ENCODE peak calls at places on chromosomes 13 and 19, in eight cellular contexts. Q, E, P, J, T, F, S and Y are unnamed samples.

GRCh38 chr13:46535822-46536221 is 17.1 kb upstream of the LRCH1 start:
- DNase-seq in J (peak), F (no peak), Q (no peak), E (no peak), T (no peak), P (no peak), S (no peak), Y (no peak)

GRCh38 chr19:17125728-17126677 is 50.4 kb downstream of the MYO9B start:
- DNase-seq in S (peak), T (no peak), F (peak), E (peak), Q (no peak), P (no peak), J (no peak), Y (no peak)

GRCh38 chr19:49953376-49953775 is 7.6 kb downstream of the SIGLEC11 start:
- DNase-seq in S (no peak), F (no peak), P (no peak), J (no peak), E (no peak), T (no peak), Q (no peak), Y (no peak)

GRCh38 chr13:42328672-42329071 is 56.7 kb downstream of the AKAP11 start:
- DNase-seq in T (no peak), F (no peak), E (no peak), S (no peak), Q (no peak), J (no peak), P (no peak), Y (no peak)

GRCh38 chr19:55578031-55578760 is 2.5 kb downstream of the ZNF579 start:
- DNase-seq in T (no peak), E (no peak), Q (no peak), J (no peak), S (no peak), P (no peak), F (no peak), Y (no peak)

GRCh38 chr13:41156611-41157010 is 24.0 kb upstream of the KBTBD6 start:
- DNase-seq in E (no peak), S (no peak), F (no peak), P (no peak), Q (no peak), T (no peak), J (no peak), Y (no peak)

GRCh38 chr19:39502640-39503417 is 4.1 kb downstream of the DLL3 start:
- DNase-seq in J (peak), S (peak), F (no peak), Q (peak), E (peak), T (no peak), P (no peak), Y (peak)

GRCh38 chr19:48490980-48491792 is 20.4 kb downstream of the LMTK3 start:
- DNase-seq in F (no peak), S (peak), J (no peak), E (no peak), P (no peak), T (no peak), Q (peak), Y (peak)

GRCh38 chr19:35206379-35206778 is 22.2 kb downstream of the FAM187B start:
- DNase-seq in F (no peak), Q (no peak), E (no peak), T (no peak), P (no peak), J (no peak), S (no peak), Y (no peak)

GRCh38 chr19:16207490-16208025 is 9.8 kb downstream of the AP1M1 start:
- DNase-seq in T (no peak), Q (no peak), J (no peak), F (no peak), S (peak), E (no peak), P (no peak), Y (no peak)

GRCh38 chr19:53102701-53103140 is 501 bp downstream of the ZNF160 start:
- DNase-seq in F (peak), T (no peak), J (no peak), Q (peak), E (peak), P (peak), S (peak), Y (peak)

GRCh38 chr13:45120967-45121366 is 657 bp downstream of the GTF2F2 start:
- DNase-seq in J (no peak), E (no peak), Q (no peak), F (no peak), S (no peak), T (no peak), P (no peak), Y (no peak)

GRCh38 chr13:108158746-108159145 is 56.6 kb downstream of the LIG4 start:
- DNase-seq in F (no peak), P (no peak), T (no peak), S (no peak), J (no peak), Q (no peak), E (no peak), Y (no peak)

GRCh38 chr13:72565893-72566292 is 161.5 kb downstream of the MZT1 start:
- DNase-seq in Q (peak), P (peak), F (no peak), T (no peak), S (no peak), E (no peak), J (peak), Y (no peak)

GRCh38 chr19:34325181-34325580 is 39.8 kb upstream of the GPI start:
- DNase-seq in T (no peak), J (no peak), S (no peak), F (no peak), E (no peak), Q (no peak), P (no peak), Y (no peak)

GRCh38 chr13:83895994-83896580 is 13.8 kb upstream of the SLITRK1 start:
- DNase-seq in P (peak), F (no peak), S (no peak), T (no peak), E (no peak), J (peak), Q (no peak), Y (no peak)

GRCh38 chr13:44331912-44332840 is 41.4 kb upstream of the SERP2 start:
- DNase-seq in F (peak), P (no peak), J (no peak), S (no peak), E (peak), T (no peak), Q (peak), Y (no peak)

GRCh38 chr13:44231786-44232516 is 141.7 kb upstream of the SERP2 start:
- DNase-seq in Q (no peak), E (peak), F (peak), T (no peak), S (peak), J (peak), P (peak), Y (peak)

GRCh38 chr19:14369399-14370168 is 11.7 kb upstream of the ADGRE5 start:
- DNase-seq in P (no peak), J (no peak), E (no peak), T (no peak), F (peak), S (no peak), Q (peak), Y (no peak)

GRCh38 chr13:111219306-111219705 is 101.1 kb upstream of the TEX29 start:
- DNase-seq in Q (no peak), F (peak), S (no peak), P (peak), T (no peak), J (no peak), E (no peak), Y (no peak)

GRCh38 chr13:22926176-22927007 is 254.4 kb upstream of the SGCG start:
- DNase-seq in F (no peak), Q (peak), T (no peak), E (peak), P (no peak), S (peak), J (peak), Y (no peak)

GRCh38 chr13:48110930-48111721 is 16.2 kb upstream of the MED4 start:
- DNase-seq in S (no peak), T (no peak), Q (no peak), P (no peak), J (no peak), F (peak), E (peak), Y (peak)

GRCh38 chr13:26047040-26047439 is 4.8 kb downstream of the SHISA2 start:
- DNase-seq in S (no peak), F (no peak), J (no peak), T (no peak), Q (no peak), E (no peak), P (no peak), Y (no peak)

GRCh38 chr19:1259206-1259872 is 9.8 kb upstream of the CIRBP start:
- DNase-seq in P (peak), F (no peak), E (peak), Q (no peak), J (peak), S (peak), T (no peak), Y (peak)

GRCh38 chr19:47444388-47444821 is 25.1 kb upstream of the MEIS3 start:
- DNase-seq in F (no peak), P (no peak), S (no peak), J (no peak), E (no peak), Q (peak), T (no peak), Y (no peak)

GRCh38 chr13:44270153-44270552 is 103.5 kb upstream of the SERP2 start:
- DNase-seq in F (no peak), S (no peak), T (no peak), Q (no peak), P (no peak), J (no peak), E (no peak), Y (no peak)

GRCh38 chr13:85265296-85265695 is 533.9 kb downstream of the SLITRK6 start:
- DNase-seq in Q (no peak), J (peak), E (no peak), P (no peak), F (no peak), S (no peak), T (no peak), Y (no peak)

GRCh38 chr19:12140545-12141404 is 625 bp upstream of the ZNF20 start:
- DNase-seq in E (peak), T (peak), P (peak), Q (peak), F (peak), J (peak), S (peak), Y (peak)

GRCh38 chr19:12141405-12141736 is 1.2 kb upstream of the ZNF20 start:
- DNase-seq in F (no peak), J (no peak), Q (no peak), S (no peak), P (no peak), T (no peak), E (no peak), Y (no peak)

GRCh38 chr19:12139309-12139708 is 841 bp downstream of the ZNF20 start:
- DNase-seq in P (no peak), J (no peak), S (no peak), E (no peak), T (no peak), F (no peak), Q (no peak), Y (no peak)

GRCh38 chr19:12139885-12140544 is at the start of gene ZNF20:
- DNase-seq in P (peak), F (peak), E (peak), Q (peak), J (peak), S (peak), T (peak), Y (peak)

DNA sequence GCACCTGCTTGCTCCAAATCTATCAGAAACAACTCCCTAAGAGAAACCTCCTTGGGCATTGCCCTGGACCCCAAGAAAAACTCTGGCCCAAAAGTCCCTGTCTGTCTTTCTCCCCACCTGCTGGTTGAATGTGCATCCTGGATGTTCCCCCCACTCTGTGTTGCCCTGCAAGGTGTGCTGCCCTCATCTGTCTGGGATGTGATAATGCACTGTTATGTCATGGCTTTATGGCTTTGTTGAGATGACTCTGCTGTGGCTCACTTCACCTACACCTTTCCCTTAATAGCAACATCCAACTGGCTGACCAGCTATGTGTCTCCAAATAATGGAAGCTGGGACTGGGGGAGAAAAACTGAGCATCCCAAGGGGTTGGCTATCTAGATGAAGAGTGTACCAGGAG is 2.6 kb downstream of the ZNF20 start:
- DNase-seq in E (no peak), Q (no peak), T (no peak), P (peak), F (no peak), J (no peak), S (no peak), Y (no peak)
- TF ChIP-seq CTCF in E (peak), Q (no peak), T (no peak), P (peak), F (no peak), J (peak), S (peak), Y (no peak)

DNA sequence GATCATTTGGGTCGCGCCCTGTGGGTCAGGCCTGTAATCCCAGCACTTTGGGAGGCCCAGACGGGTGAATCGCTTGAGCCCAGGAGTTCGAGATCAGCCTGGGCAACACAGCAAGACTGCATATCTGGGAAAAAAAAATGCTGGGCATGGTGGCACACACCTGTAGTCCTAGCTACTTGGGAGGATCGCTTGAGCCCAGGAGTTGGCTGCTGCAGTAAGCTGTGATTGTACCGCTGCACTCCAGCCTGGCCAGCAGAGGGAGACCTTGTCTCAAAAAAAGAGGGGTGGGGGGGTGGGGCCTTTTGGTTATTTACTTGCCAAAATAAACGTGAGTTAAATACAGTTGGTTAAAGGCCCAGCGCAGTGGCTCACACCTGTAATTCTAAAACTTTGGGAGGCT is 9.8 kb upstream of the ZNF544 start:
- DNase-seq in T (no peak), Q (peak), E (no peak), J (no peak), P (no peak), S (no peak), F (no peak), Y (no peak)
- TF ChIP-seq CTCF in T (no peak), Q (peak), E (peak), J (no peak), P (peak), S (peak), F (no peak), Y (no peak)

DNA sequence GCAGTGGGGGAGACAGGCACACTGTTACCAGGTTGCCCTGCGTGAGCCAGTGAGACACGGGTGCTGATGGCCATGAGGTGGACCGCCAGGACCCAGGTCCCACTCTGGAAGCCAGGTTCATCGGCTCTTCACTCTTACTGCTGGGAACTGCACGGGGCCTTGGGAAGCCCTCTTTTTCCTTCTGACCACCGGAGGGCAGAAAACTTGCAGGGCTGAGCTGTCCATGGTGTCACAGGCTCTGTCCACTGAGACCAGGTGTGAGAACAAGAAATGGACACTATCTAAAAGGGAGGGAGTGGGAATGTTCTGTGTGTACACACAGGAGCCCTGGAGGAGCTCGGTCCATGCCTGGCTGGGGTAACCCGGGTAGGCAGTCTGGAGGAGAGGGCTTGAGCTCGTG is 93.4 kb downstream of the UQCRFS1 start:
- DNase-seq in T (no peak), S (no peak), Q (peak), J (no peak), E (no peak), P (peak), F (no peak), Y (peak)
- TF ChIP-seq CTCF in T (no peak), S (peak), Q (peak), J (no peak), E (peak), P (peak), F (no peak), Y (peak)

DNA sequence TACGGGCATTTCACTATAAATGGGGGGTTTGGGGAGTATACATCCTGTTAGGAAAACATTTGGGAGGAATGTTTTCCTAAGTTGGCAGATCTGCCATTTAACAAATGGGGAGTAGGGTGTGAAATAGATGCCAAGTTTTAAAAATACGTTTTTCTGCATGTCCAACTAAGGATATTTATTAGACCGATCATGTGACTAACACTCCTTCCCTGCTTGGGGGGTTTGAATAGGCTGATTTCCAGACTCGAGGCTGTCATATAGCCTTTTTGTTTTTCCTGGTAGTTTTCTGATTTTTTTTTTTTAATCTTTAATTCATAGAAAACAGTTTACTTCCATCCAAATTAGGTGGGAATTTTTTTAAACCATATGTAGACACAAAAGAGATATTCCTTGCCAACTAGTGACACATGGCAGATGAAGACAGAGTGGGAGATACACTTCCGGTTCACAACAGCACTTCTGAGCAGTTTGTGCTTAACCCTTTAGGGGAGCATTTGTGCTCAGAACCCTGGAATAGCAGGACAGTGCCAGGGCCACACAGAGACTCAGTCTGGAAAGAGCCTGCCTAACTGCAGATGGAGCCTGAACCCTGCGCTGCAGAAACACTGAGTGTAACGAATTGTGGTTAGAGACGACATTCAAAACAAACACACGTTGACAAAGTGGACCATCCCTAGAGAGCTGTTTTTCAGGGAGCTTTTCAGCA is 5.6 kb upstream of the GATAD2A start:
- DNase-seq in F (no peak), E (no peak), T (no peak), S (no peak), Q (no peak), J (no peak), P (no peak), Y (no peak)
- TF ChIP-seq CTCF in F (no peak), E (no peak), T (no peak), S (no peak), Q (no peak), J (no peak), P (no peak), Y (no peak)

DNA sequence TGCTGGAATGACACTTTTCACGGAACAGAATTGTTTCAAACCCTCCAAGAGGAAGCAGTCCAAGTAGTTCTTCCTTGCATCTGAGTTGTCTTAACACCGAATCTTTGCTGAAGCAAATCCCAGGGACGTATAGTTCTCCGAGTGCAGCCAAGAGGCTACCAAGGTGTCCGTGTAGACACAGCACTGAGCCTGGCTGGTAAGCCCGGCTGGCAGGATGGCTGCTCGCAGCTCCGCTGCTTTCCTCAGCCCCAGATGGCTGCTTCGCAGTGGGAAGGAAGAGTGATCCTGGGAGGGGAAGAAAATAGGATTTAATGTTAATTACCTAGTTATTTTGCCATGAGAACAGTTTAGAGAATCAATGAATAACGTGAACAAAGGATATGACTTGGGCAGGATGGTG is 104.9 kb downstream of the SLC7A1 start:
- DNase-seq in J (no peak), Q (no peak), E (no peak), F (no peak), P (no peak), T (no peak), S (no peak), Y (no peak)
- TF ChIP-seq CTCF in J (no peak), Q (no peak), E (no peak), F (no peak), P (no peak), T (no peak), S (no peak), Y (no peak)

GRCh38 chr13:27283906-27284523 is 13.4 kb downstream of the RASL11A start:
- DNase-seq in S (no peak), F (no peak), E (no peak), T (no peak), P (peak), J (no peak), Q (no peak), Y (peak)
- TF ChIP-seq CTCF in S (peak), F (peak), E (peak), T (no peak), P (peak), J (peak), Q (peak), Y (no peak)

GRCh38 chr19:13151605-13152355 is 1.6 kb downstream of the IER2 start:
- DNase-seq in P (peak), F (peak), T (peak), J (peak), E (peak), S (peak), Q (peak), Y (peak)
- TF ChIP-seq CTCF in P (peak), F (no peak), T (no peak), J (peak), E (no peak), S (peak), Q (no peak), Y (no peak)

DNA sequence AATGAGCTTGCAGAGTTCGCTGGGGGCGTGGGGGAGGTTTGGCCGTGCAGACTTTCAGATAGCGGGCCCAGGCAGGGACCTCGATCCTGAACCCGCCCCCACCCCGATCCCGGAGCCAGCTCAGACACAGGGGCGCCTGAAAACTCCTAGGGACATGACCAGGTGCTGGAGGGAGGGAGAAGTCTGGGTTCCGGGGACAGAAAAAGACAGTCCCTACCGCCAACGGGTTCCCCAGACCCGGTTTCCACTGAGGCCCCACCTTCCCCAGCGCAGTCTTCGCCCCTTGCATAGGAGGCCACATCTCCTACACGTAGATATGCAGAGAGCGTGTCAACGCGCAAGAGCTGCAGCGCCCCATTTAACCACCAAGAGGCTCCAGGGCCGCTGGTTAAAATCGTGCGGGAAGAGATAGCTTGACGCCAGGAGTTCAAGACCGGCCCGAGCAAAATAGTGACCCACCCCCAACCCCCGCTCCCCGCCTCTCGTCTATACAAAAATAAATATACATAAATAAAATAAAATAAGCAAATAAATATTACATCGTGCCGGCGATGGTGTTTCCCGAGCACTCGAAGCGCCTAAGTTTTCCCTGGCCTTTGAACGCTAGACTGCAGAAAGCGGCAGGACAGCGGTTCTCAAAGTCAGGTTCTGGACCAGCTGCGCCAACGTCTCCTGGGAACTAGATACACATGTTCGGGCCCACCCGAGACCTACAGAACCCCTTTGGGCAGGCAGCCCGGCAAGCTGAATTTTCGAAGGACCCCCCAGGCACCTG is 8.3 kb downstream of the CCDC8 start:
- DNase-seq in E (no peak), Q (peak), P (no peak), S (no peak), T (no peak), J (no peak), F (no peak), Y (no peak)
- TF ChIP-seq CTCF in E (peak), Q (peak), P (peak), S (no peak), T (no peak), J (peak), F (no peak), Y (no peak)